ENCODE peak calls at places on chromosomes 7 and 10, in five cellular contexts. One of them, this sample, is unnamed.

GRCh38 chr10:49395741-49396665 is at the start of gene DRGX:
- DNase-seq in heart right ventricle: no peak
- DNase-seq in Peyer's patch: no peak
- DNase-seq in sigmoid colon: no peak
- DNase-seq in CD8-positive, alpha-beta T cell: no peak
- DNase-seq in this sample: no peak

GRCh38 chr10:126969310-126969709 is 64.1 kb downstream of the DOCK1 start:
- DNase-seq in CD8-positive, alpha-beta T cell: no peak
- DNase-seq in Peyer's patch: no peak
- DNase-seq in heart right ventricle: no peak
- DNase-seq in sigmoid colon: no peak
- DNase-seq in this sample: peak; percentile 55

GRCh38 chr10:99530108-99531025 is 2.4 kb upstream of the NKX2-3 start:
- DNase-seq in heart right ventricle: no peak
- DNase-seq in sigmoid colon: peak; percentile 79
- DNase-seq in CD8-positive, alpha-beta T cell: no peak
- DNase-seq in Peyer's patch: no peak
- DNase-seq in this sample: no peak

GRCh38 chr10:119742988-119743646 is 17.3 kb downstream of the INPP5F start:
- DNase-seq in CD8-positive, alpha-beta T cell: no peak
- DNase-seq in Peyer's patch: no peak
- DNase-seq in heart right ventricle: no peak
- DNase-seq in sigmoid colon: no peak
- DNase-seq in this sample: no peak

GRCh38 chr7:31948041-31948440 is 122.2 kb downstream of the PDE1C start:
- DNase-seq in heart right ventricle: no peak
- DNase-seq in Peyer's patch: no peak
- DNase-seq in sigmoid colon: no peak
- DNase-seq in CD8-positive, alpha-beta T cell: no peak
- DNase-seq in this sample: no peak

GRCh38 chr7:132930881-132931280 is 151.0 kb downstream of the CHCHD3 start:
- DNase-seq in sigmoid colon: no peak
- DNase-seq in heart right ventricle: no peak
- DNase-seq in CD8-positive, alpha-beta T cell: no peak
- DNase-seq in Peyer's patch: no peak
- DNase-seq in this sample: no peak

GRCh38 chr7:29879609-29880008 is 73.3 kb downstream of the WIPF3 start:
- DNase-seq in heart right ventricle: peak; percentile 25
- DNase-seq in Peyer's patch: no peak
- DNase-seq in CD8-positive, alpha-beta T cell: no peak
- DNase-seq in sigmoid colon: peak; percentile 85
- DNase-seq in this sample: no peak

GRCh38 chr7:113131367-113131766 is 13.0 kb upstream of the SMIM30 start:
- DNase-seq in sigmoid colon: no peak
- DNase-seq in Peyer's patch: no peak
- DNase-seq in heart right ventricle: no peak
- DNase-seq in CD8-positive, alpha-beta T cell: no peak
- DNase-seq in this sample: no peak

GRCh38 chr7:96380111-96380512 is 58.2 kb upstream of the SLC25A13 start:
- DNase-seq in heart right ventricle: peak; percentile 4
- DNase-seq in Peyer's patch: no peak
- DNase-seq in sigmoid colon: no peak
- DNase-seq in CD8-positive, alpha-beta T cell: no peak
- DNase-seq in this sample: no peak

GRCh38 chr10:118311505-118311904 is 30.6 kb downstream of the FAM204A start:
- DNase-seq in heart right ventricle: no peak
- DNase-seq in CD8-positive, alpha-beta T cell: no peak
- DNase-seq in Peyer's patch: no peak
- DNase-seq in sigmoid colon: no peak
- DNase-seq in this sample: no peak

GRCh38 chr10:92990615-92991014 is 70.0 kb upstream of the CYP26C1 start:
- DNase-seq in Peyer's patch: no peak
- DNase-seq in heart right ventricle: no peak
- DNase-seq in CD8-positive, alpha-beta T cell: no peak
- DNase-seq in sigmoid colon: no peak
- DNase-seq in this sample: no peak

GRCh38 chr10:17454181-17454800 is at the start of gene ST8SIA6:
- DNase-seq in heart right ventricle: peak; percentile 34
- DNase-seq in sigmoid colon: no peak
- DNase-seq in Peyer's patch: no peak
- DNase-seq in CD8-positive, alpha-beta T cell: peak; percentile 5
- DNase-seq in this sample: peak; percentile 62

GRCh38 chr7:74262639-74263398 is 8.6 kb upstream of the RFC2 start:
- DNase-seq in sigmoid colon: no peak
- DNase-seq in heart right ventricle: no peak
- DNase-seq in Peyer's patch: no peak
- DNase-seq in CD8-positive, alpha-beta T cell: no peak
- DNase-seq in this sample: no peak

GRCh38 chr10:73478636-73479035 is 17.2 kb downstream of the PPP3CB start:
- DNase-seq in heart right ventricle: no peak
- DNase-seq in sigmoid colon: no peak
- DNase-seq in Peyer's patch: no peak
- DNase-seq in CD8-positive, alpha-beta T cell: no peak
- DNase-seq in this sample: no peak

GRCh38 chr7:51253157-51253556 is 63.5 kb downstream of the COBL start:
- DNase-seq in sigmoid colon: no peak
- DNase-seq in Peyer's patch: no peak
- DNase-seq in CD8-positive, alpha-beta T cell: no peak
- DNase-seq in heart right ventricle: no peak
- DNase-seq in this sample: no peak

GRCh38 chr7:72343991-72344390 is 68.1 kb downstream of the CALN1 start:
- DNase-seq in Peyer's patch: no peak
- DNase-seq in heart right ventricle: no peak
- DNase-seq in sigmoid colon: no peak
- DNase-seq in CD8-positive, alpha-beta T cell: no peak
- DNase-seq in this sample: no peak

GRCh38 chr7:48035967-48036478 is 680 bp downstream of the C7orf57 start:
- DNase-seq in Peyer's patch: no peak
- DNase-seq in CD8-positive, alpha-beta T cell: no peak
- DNase-seq in heart right ventricle: peak; percentile 15
- DNase-seq in sigmoid colon: peak; percentile 70
- DNase-seq in this sample: peak; percentile 58

GRCh38 chr10:131722525-131723264 is 178.1 kb upstream of the PPP2R2D start:
- DNase-seq in sigmoid colon: no peak
- DNase-seq in CD8-positive, alpha-beta T cell: no peak
- DNase-seq in Peyer's patch: no peak
- DNase-seq in heart right ventricle: no peak
- DNase-seq in this sample: no peak

GRCh38 chr10:103917326-103918052 is 495 bp downstream of the STN1 start:
- DNase-seq in sigmoid colon: peak; percentile 81
- DNase-seq in heart right ventricle: peak; percentile 55
- DNase-seq in CD8-positive, alpha-beta T cell: no peak
- DNase-seq in Peyer's patch: peak; percentile 42
- DNase-seq in this sample: peak; percentile 75

GRCh38 chr10:48452879-48453412 is 146.5 kb downstream of the MAPK8 start:
- DNase-seq in CD8-positive, alpha-beta T cell: no peak
- DNase-seq in heart right ventricle: no peak
- DNase-seq in Peyer's patch: no peak
- DNase-seq in sigmoid colon: peak; percentile 59
- DNase-seq in this sample: no peak

GRCh38 chr10:24444337-24444736 is 235.4 kb downstream of the KIAA1217 start:
- DNase-seq in CD8-positive, alpha-beta T cell: no peak
- DNase-seq in heart right ventricle: no peak
- DNase-seq in sigmoid colon: no peak
- DNase-seq in Peyer's patch: no peak
- DNase-seq in this sample: no peak

DNA sequence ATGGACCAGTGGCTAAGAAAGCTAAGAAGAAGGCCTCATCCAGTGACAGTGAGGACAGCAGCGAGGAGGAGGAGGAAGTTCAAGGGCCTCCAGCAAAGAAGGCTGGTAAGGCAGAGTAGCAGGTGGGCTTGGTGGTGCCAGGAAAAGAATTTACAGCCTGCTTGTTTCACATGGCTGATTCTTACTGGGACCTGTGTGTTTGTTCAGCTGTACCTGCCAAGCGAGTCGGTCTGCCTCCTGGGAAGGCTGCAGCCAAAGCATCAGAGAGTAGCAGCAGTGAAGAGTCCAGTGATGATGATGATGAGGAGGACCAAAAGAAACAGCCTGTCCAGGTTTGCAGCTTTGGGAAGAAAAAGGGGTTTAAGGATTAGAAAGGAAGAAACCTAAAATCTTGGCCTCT is 5.0 kb downstream of the NOLC1 start:
- DNase-seq in CD8-positive, alpha-beta T cell: no peak
- DNase-seq in Peyer's patch: no peak
- DNase-seq in heart right ventricle: no peak
- DNase-seq in sigmoid colon: no peak
- DNase-seq in this sample: no peak
- H3K36me3 ChIP-seq in CD8-positive, alpha-beta T cell: peaks cover 53% of the 10 kb centered on the region
- H3K36me3 ChIP-seq in Peyer's patch: no peaks in the 10 kb centered on the region
- H3K36me3 ChIP-seq in heart right ventricle: peaks cover 81% of the 10 kb centered on the region
- H3K36me3 ChIP-seq in sigmoid colon: peaks cover 70% of the 10 kb centered on the region
- H3K36me3 ChIP-seq in this sample: peaks cover 27% of the 10 kb centered on the region

GRCh38 chr10:102812213-102812876 is 24.9 kb downstream of the CYP17A1 start:
- DNase-seq in heart right ventricle: no peak
- DNase-seq in CD8-positive, alpha-beta T cell: no peak
- DNase-seq in sigmoid colon: no peak
- DNase-seq in Peyer's patch: no peak
- DNase-seq in this sample: no peak
- TF ChIP-seq CTCF in heart right ventricle: no peak
- TF ChIP-seq CTCF in CD8-positive, alpha-beta T cell: no peak
- TF ChIP-seq CTCF in sigmoid colon: no peak
- TF ChIP-seq CTCF in Peyer's patch: no peak
- TF ChIP-seq CTCF in this sample: no peak

DNA sequence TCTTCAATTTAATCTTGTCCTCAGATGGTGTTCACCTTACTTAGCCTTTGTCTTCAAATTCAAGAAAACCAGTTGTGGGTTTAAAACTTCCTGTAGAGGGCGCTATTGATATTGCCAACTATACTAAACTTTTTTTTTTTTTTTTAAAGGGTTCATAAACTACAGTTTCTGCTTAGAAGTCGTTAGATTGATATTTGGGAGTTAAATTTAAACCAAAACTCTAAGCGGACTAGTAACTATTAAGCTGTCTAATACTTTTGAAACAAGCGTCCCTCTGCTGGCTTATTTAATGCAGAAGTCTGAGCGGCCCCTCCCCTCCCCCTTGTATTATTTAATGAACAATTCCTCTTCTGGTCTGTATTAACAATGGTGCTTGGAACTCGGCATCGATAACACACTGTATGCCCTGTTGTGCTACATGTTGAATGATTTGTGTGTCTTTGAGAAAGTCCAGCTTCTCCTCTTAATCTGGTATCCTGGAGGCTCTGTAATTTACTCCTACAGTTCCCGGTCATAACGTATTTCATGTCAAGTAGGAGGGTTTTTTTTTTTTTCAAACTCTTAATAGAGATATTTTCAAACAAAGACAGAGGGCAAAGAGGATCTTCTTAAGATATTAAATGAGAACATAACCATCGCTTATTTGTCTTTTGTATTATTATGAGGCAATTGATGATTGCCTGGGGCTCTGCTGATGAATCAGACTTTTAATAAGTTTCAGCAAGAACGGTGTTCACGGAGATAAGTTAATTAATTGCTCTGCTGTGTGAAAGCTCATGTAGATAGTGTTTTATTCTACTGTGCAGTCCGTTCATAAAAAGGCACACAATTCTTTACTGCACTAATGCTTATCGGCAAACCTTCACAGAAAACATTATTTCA is 22.6 kb upstream of the CREB5 start:
- DNase-seq in CD8-positive, alpha-beta T cell: no peak
- DNase-seq in sigmoid colon: no peak
- DNase-seq in heart right ventricle: peak; percentile 14
- DNase-seq in Peyer's patch: no peak
- DNase-seq in this sample: peak; percentile 38
- H3K4me3 ChIP-seq in CD8-positive, alpha-beta T cell: no peak overlapping the region
- H3K4me3 ChIP-seq in sigmoid colon: peak overlapping the region; percentile 41
- H3K4me3 ChIP-seq in heart right ventricle: peak overlapping the region; percentile 10
- H3K4me3 ChIP-seq in Peyer's patch: peak overlapping the region; percentile 1
- H3K4me3 ChIP-seq in this sample: no peak overlapping the region

DNA sequence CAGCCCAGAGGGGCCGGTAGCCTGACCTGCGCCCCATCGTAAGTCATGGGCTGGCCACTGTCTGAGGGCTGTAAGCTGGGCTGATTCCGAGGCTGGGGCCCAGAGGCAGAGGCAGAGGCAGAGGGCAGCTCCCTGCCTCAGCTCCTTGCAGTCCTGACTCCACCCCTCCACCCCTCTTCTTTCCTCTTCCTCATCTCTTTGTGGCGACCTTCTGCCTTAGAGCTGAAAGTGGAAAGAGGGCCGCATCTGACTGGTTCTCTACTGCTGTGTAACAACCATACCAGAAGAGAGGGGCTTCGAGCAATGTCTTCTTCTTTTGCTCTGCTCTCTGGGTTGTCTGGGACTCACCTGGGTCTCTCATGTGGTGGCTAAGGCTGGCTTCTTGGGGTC is 179.1 kb downstream of the RPS24 start:
- DNase-seq in Peyer's patch: no peak
- DNase-seq in sigmoid colon: no peak
- DNase-seq in heart right ventricle: no peak
- DNase-seq in CD8-positive, alpha-beta T cell: no peak
- DNase-seq in this sample: no peak
- H3K36me3 ChIP-seq in Peyer's patch: no peaks in the 10 kb centered on the region
- H3K36me3 ChIP-seq in sigmoid colon: no peaks in the 10 kb centered on the region
- H3K36me3 ChIP-seq in heart right ventricle: no peaks in the 10 kb centered on the region
- H3K36me3 ChIP-seq in CD8-positive, alpha-beta T cell: no peaks in the 10 kb centered on the region
- H3K36me3 ChIP-seq in this sample: no peaks in the 10 kb centered on the region

DNA sequence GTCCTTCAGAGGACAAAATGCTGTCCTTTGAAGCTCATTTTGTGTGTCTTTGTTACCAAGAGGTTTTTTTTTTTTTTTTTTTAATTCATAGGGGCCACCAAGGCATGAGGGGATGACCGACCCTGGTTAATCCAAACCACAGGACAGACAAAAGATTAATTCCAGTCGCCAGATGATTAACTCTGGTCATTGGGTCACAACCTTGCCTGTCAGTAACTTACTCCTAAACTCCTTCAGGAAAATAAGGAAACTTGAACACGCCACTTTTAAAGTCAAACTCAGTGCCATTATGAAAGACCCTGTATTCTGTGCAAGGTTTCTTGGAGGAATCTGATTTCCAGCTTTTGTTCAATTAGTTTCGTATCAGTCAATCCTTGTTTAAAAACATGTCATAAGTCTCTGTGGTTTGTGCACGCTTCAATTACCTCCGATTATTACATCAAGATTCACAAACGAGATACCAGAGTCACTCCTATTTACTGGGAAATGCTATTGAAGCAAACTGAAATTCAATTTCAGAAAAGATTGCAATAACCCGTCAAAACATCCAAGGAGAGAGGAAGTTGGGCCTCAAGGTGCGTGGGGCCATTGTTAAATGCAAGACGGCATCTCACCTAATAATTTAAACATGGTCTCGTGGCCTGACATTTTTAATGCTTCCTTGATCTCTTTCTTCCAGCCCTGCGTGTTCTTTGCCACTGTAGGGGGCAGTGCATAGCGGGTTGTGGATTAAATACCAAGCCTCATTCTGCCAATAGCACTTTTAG is 44.0 kb downstream of the NRP1 start:
- DNase-seq in sigmoid colon: no peak
- DNase-seq in heart right ventricle: no peak
- DNase-seq in CD8-positive, alpha-beta T cell: no peak
- DNase-seq in Peyer's patch: no peak
- DNase-seq in this sample: no peak
- TF ChIP-seq CTCF in sigmoid colon: no peak
- TF ChIP-seq CTCF in heart right ventricle: peak; percentile 19
- TF ChIP-seq CTCF in CD8-positive, alpha-beta T cell: no peak
- TF ChIP-seq CTCF in Peyer's patch: no peak
- TF ChIP-seq CTCF in this sample: no peak

GRCh38 chr7:55128693-55129394 is 110.0 kb downstream of the EGFR start:
- DNase-seq in CD8-positive, alpha-beta T cell: no peak
- DNase-seq in sigmoid colon: peak; percentile 88
- DNase-seq in Peyer's patch: no peak
- DNase-seq in heart right ventricle: peak; percentile 81
- DNase-seq in this sample: no peak
- H3K4me3 ChIP-seq in CD8-positive, alpha-beta T cell: no peak overlapping the region
- H3K4me3 ChIP-seq in sigmoid colon: no peak overlapping the region
- H3K4me3 ChIP-seq in Peyer's patch: no peak overlapping the region
- H3K4me3 ChIP-seq in heart right ventricle: no peak overlapping the region
- H3K4me3 ChIP-seq in this sample: no peak overlapping the region

GRCh38 chr7:44075296-44076075 is 6.8 kb downstream of the POLM start:
- DNase-seq in CD8-positive, alpha-beta T cell: no peak
- DNase-seq in Peyer's patch: no peak
- DNase-seq in heart right ventricle: no peak
- DNase-seq in sigmoid colon: peak; percentile 52
- DNase-seq in this sample: no peak
- H3K36me3 ChIP-seq in CD8-positive, alpha-beta T cell: peaks cover 66% of the 10 kb centered on the region
- H3K36me3 ChIP-seq in Peyer's patch: no peaks in the 10 kb centered on the region
- H3K36me3 ChIP-seq in heart right ventricle: peaks cover 77% of the 10 kb centered on the region
- H3K36me3 ChIP-seq in sigmoid colon: peaks cover 80% of the 10 kb centered on the region
- H3K36me3 ChIP-seq in this sample: no peaks in the 10 kb centered on the region

This sample was measured in mucosa of descending colon.